ENCODE peak calls at places on chromosomes 12 and 14, in ten cellular contexts. F is T47D; M is left kidney; N is AML-193; E is EL; D is omental fat pad; H is stimulated activated CD4-positive, alpha-beta T cell treated with anti-CD3 and anti-CD28 coated beads, Interleukin-12 subunit alpha, Interleukin-12 subunit beta, amount 100 ng/mL, for 48 hours; P is EH; X is left lobe of liver; A is fibroblast of mammary gland. U is an unnamed sample.

GRCh38 chr12:15538881-15539280 is 216.6 kb downstream of the PTPRO start:
- DNase-seq in D (no peak), F (no peak), N (no peak), E (no peak), M (no peak), A (peak), H (no peak), X (no peak), P (peak), U (no peak)

GRCh38 chr12:103930787-103931536 is 752 bp downstream of the HSP90B1 start:
- DNase-seq in X (peak), N (peak), D (no peak), P (peak), M (peak), E (peak), H (no peak), A (peak), F (no peak), U (no peak)

GRCh38 chr14:102826161-102826560 is 48.9 kb downstream of the TRAF3 start:
- DNase-seq in D (no peak), N (no peak), A (no peak), X (peak), E (no peak), F (no peak), H (no peak), M (no peak), P (no peak), U (no peak)

GRCh38 chr12:11758087-11758837 is 108.8 kb downstream of the ETV6 start:
- DNase-seq in H (no peak), A (no peak), X (no peak), F (no peak), M (peak), N (no peak), D (no peak), E (no peak), P (no peak), U (no peak)

GRCh38 chr12:62847709-62848108 is 87.2 kb downstream of the PPM1H start:
- DNase-seq in H (no peak), F (no peak), D (no peak), N (no peak), A (no peak), E (no peak), M (no peak), X (no peak), P (no peak), U (no peak)

GRCh38 chr12:10354502-10354901 is 35.3 kb downstream of the KLRK1 start:
- DNase-seq in H (no peak), F (no peak), M (no peak), A (peak), E (peak), P (peak), X (no peak), N (no peak), D (no peak), U (no peak)

GRCh38 chr12:85156569-85156968 is 120.4 kb downstream of the LRRIQ1 start:
- DNase-seq in F (no peak), A (no peak), M (peak), D (no peak), P (no peak), H (no peak), X (no peak), E (no peak), N (no peak), U (no peak)

GRCh38 chr14:24959791-24960331 is 90.1 kb downstream of the STXBP6 start:
- DNase-seq in X (no peak), P (peak), N (no peak), H (no peak), E (no peak), D (no peak), M (peak), F (no peak), A (peak), U (no peak)

GRCh38 chr12:53004178-53004577 is 2.1 kb upstream of the EIF4B start:
- DNase-seq in H (no peak), D (no peak), P (peak), F (no peak), N (no peak), E (peak), M (no peak), X (no peak), A (peak), U (no peak)

GRCh38 chr14:81818271-81818670 is 284.6 kb upstream of the SEL1L start:
- DNase-seq in H (no peak), D (no peak), F (no peak), X (no peak), A (no peak), E (no peak), M (no peak), P (no peak), N (no peak), U (no peak)

GRCh38 chr14:49512147-49512551 is 74.0 kb downstream of the RPS29 start:
- DNase-seq in A (peak), N (no peak), F (no peak), D (no peak), X (no peak), M (no peak), P (peak), H (no peak), E (peak), U (no peak)

U was measured in osteocyte.